ENCODE peak calls at places on chromosome 1, in six cellular contexts. One of them, this sample, is unnamed.

GRCh38 chr1:230002164-230002803 is 64.8 kb upstream of the GALNT2 start:
- DNase-seq in spleen: no peak
- DNase-seq in upper lobe of right lung: no peak
- DNase-seq in right atrium auricular region: peak; percentile 82
- DNase-seq in tibial nerve: peak; percentile 62
- DNase-seq in left ventricle myocardium inferior: peak; percentile 61
- DNase-seq in this sample: no peak

GRCh38 chr1:241641748-241642592 is 1.8 kb upstream of the CHML start:
- DNase-seq in left ventricle myocardium inferior: no peak
- DNase-seq in tibial nerve: no peak
- DNase-seq in spleen: no peak
- DNase-seq in right atrium auricular region: no peak
- DNase-seq in upper lobe of right lung: no peak
- DNase-seq in this sample: no peak

GRCh38 chr1:93846151-93846928 is 32.7 kb downstream of the DNTTIP2 start:
- DNase-seq in right atrium auricular region: peak; percentile 91
- DNase-seq in tibial nerve: peak; percentile 84
- DNase-seq in left ventricle myocardium inferior: peak; percentile 91
- DNase-seq in spleen: peak; percentile 98
- DNase-seq in upper lobe of right lung: peak; percentile 95
- DNase-seq in this sample: peak; percentile 93

GRCh38 chr1:20472860-20473711 is 12.9 kb downstream of the CAMK2N1 start:
- DNase-seq in tibial nerve: no peak
- DNase-seq in spleen: no peak
- DNase-seq in upper lobe of right lung: no peak
- DNase-seq in left ventricle myocardium inferior: peak; percentile 70
- DNase-seq in right atrium auricular region: no peak
- DNase-seq in this sample: peak; percentile 18

GRCh38 chr1:167489581-167490340 is 28.6 kb downstream of the CD247 start:
- DNase-seq in right atrium auricular region: no peak
- DNase-seq in tibial nerve: no peak
- DNase-seq in spleen: no peak
- DNase-seq in left ventricle myocardium inferior: no peak
- DNase-seq in upper lobe of right lung: no peak
- DNase-seq in this sample: no peak

GRCh38 chr1:17892851-17893250 is 137.7 kb downstream of the ACTL8 start:
- DNase-seq in left ventricle myocardium inferior: no peak
- DNase-seq in upper lobe of right lung: peak; percentile 11
- DNase-seq in spleen: peak; percentile 9
- DNase-seq in tibial nerve: no peak
- DNase-seq in right atrium auricular region: no peak
- DNase-seq in this sample: no peak

GRCh38 chr1:48329489-48329888 is 107.0 kb downstream of the SLC5A9 start:
- DNase-seq in upper lobe of right lung: no peak
- DNase-seq in right atrium auricular region: no peak
- DNase-seq in spleen: no peak
- DNase-seq in tibial nerve: no peak
- DNase-seq in left ventricle myocardium inferior: no peak
- DNase-seq in this sample: no peak

GRCh38 chr1:83546863-83547262 is 452.1 kb downstream of the TTLL7 start:
- DNase-seq in tibial nerve: no peak
- DNase-seq in right atrium auricular region: no peak
- DNase-seq in spleen: no peak
- DNase-seq in left ventricle myocardium inferior: no peak
- DNase-seq in upper lobe of right lung: no peak
- DNase-seq in this sample: no peak

GRCh38 chr1:156920233-156921052 is at the start of gene LRRC71:
- DNase-seq in tibial nerve: peak; percentile 68
- DNase-seq in spleen: peak; percentile 87
- DNase-seq in upper lobe of right lung: peak; percentile 89
- DNase-seq in right atrium auricular region: peak; percentile 77
- DNase-seq in left ventricle myocardium inferior: peak; percentile 83
- DNase-seq in this sample: peak; percentile 74

GRCh38 chr1:93673159-93673657 is 8.4 kb downstream of the BCAR3 start:
- DNase-seq in right atrium auricular region: no peak
- DNase-seq in upper lobe of right lung: no peak
- DNase-seq in left ventricle myocardium inferior: no peak
- DNase-seq in spleen: no peak
- DNase-seq in tibial nerve: no peak
- DNase-seq in this sample: no peak

GRCh38 chr1:206503591-206504362 is 3.6 kb upstream of the RASSF5 start:
- DNase-seq in right atrium auricular region: peak; percentile 88
- DNase-seq in spleen: peak; percentile 31
- DNase-seq in left ventricle myocardium inferior: no peak
- DNase-seq in upper lobe of right lung: no peak
- DNase-seq in tibial nerve: no peak
- DNase-seq in this sample: no peak

GRCh38 chr1:40742363-40743061 is 41.1 kb upstream of the KCNQ4 start:
- DNase-seq in right atrium auricular region: no peak
- DNase-seq in spleen: no peak
- DNase-seq in left ventricle myocardium inferior: no peak
- DNase-seq in upper lobe of right lung: no peak
- DNase-seq in tibial nerve: no peak
- DNase-seq in this sample: no peak

GRCh38 chr1:10835423-10836421 is 39.3 kb upstream of the CASZ1 start:
- DNase-seq in upper lobe of right lung: peak; percentile 83
- DNase-seq in right atrium auricular region: no peak
- DNase-seq in tibial nerve: no peak
- DNase-seq in left ventricle myocardium inferior: no peak
- DNase-seq in spleen: no peak
- DNase-seq in this sample: peak; percentile 77

GRCh38 chr1:242966892-242967291 is 288.2 kb downstream of the CEP170 start:
- DNase-seq in spleen: no peak
- DNase-seq in tibial nerve: no peak
- DNase-seq in upper lobe of right lung: no peak
- DNase-seq in left ventricle myocardium inferior: no peak
- DNase-seq in right atrium auricular region: no peak
- DNase-seq in this sample: no peak

GRCh38 chr1:38138498-38139233 is 92.1 kb upstream of the POU3F1 start:
- DNase-seq in upper lobe of right lung: peak; percentile 88
- DNase-seq in spleen: no peak
- DNase-seq in right atrium auricular region: peak; percentile 84
- DNase-seq in tibial nerve: peak; percentile 37
- DNase-seq in left ventricle myocardium inferior: peak; percentile 84
- DNase-seq in this sample: no peak

GRCh38 chr1:21869620-21870121 is 57.6 kb downstream of the LDLRAD2 start:
- DNase-seq in tibial nerve: peak; percentile 77
- DNase-seq in upper lobe of right lung: peak; percentile 72
- DNase-seq in left ventricle myocardium inferior: peak; percentile 79
- DNase-seq in spleen: peak; percentile 70
- DNase-seq in right atrium auricular region: peak; percentile 92
- DNase-seq in this sample: no peak

GRCh38 chr1:28507646-28508434 is 2.0 kb downstream of the RCC1 start:
- DNase-seq in tibial nerve: no peak
- DNase-seq in left ventricle myocardium inferior: no peak
- DNase-seq in upper lobe of right lung: no peak
- DNase-seq in right atrium auricular region: no peak
- DNase-seq in spleen: no peak
- DNase-seq in this sample: no peak
- H3K4me1 ChIP-seq in tibial nerve: peaks cover 37% of the 10 kb centered on the region
- H3K4me1 ChIP-seq in left ventricle myocardium inferior: peaks cover 66% of the 10 kb centered on the region
- H3K4me1 ChIP-seq in upper lobe of right lung: peaks cover 44% of the 10 kb centered on the region
- H3K4me1 ChIP-seq in right atrium auricular region: no peaks in the 10 kb centered on the region
- H3K4me1 ChIP-seq in spleen: peaks cover 74% of the 10 kb centered on the region
- H3K4me1 ChIP-seq in this sample: peaks cover 28% of the 10 kb centered on the region

DNA sequence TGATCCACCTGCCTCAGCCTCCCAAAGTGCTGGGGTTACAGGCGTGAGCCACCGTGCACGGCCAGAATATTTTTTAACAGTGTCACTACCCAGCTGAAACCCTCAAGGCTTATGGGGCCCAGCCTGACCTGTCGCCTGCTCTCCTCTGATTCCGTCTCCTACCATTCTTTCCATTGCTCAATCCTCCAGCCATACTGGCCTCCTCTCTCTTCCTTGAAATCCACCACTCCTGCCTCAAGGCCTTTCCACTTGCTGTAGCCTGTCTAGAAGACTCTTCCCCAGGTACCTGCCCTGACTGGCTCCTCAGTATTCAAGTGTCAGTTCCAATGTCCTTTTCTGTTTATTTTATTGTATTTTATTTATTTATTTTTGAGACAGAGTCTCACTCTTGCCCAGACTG is 53.9 kb downstream of the YARS1 start:
- DNase-seq in right atrium auricular region: no peak
- DNase-seq in tibial nerve: no peak
- DNase-seq in left ventricle myocardium inferior: no peak
- DNase-seq in spleen: no peak
- DNase-seq in upper lobe of right lung: no peak
- DNase-seq in this sample: no peak
- H3K4me1 ChIP-seq in right atrium auricular region: no peaks in the 10 kb centered on the region
- H3K4me1 ChIP-seq in tibial nerve: peaks cover 7% of the 10 kb centered on the region
- H3K4me1 ChIP-seq in left ventricle myocardium inferior: peaks cover 38% of the 10 kb centered on the region
- H3K4me1 ChIP-seq in spleen: peaks cover 16% of the 10 kb centered on the region
- H3K4me1 ChIP-seq in upper lobe of right lung: peaks cover 47% of the 10 kb centered on the region
- H3K4me1 ChIP-seq in this sample: peaks cover 6% of the 10 kb centered on the region

GRCh38 chr1:12148958-12149790 is 17.6 kb upstream of the TNFRSF1B start:
- DNase-seq in upper lobe of right lung: no peak
- DNase-seq in left ventricle myocardium inferior: no peak
- DNase-seq in spleen: no peak
- DNase-seq in tibial nerve: no peak
- DNase-seq in right atrium auricular region: no peak
- DNase-seq in this sample: no peak
- H3K4me1 ChIP-seq in upper lobe of right lung: peaks cover 72% of the 10 kb centered on the region
- H3K4me1 ChIP-seq in left ventricle myocardium inferior: peaks cover 57% of the 10 kb centered on the region
- H3K4me1 ChIP-seq in spleen: peaks cover 100% of the 10 kb centered on the region
- H3K4me1 ChIP-seq in tibial nerve: peaks cover 59% of the 10 kb centered on the region
- H3K4me1 ChIP-seq in right atrium auricular region: no peaks in the 10 kb centered on the region
- H3K4me1 ChIP-seq in this sample: no peaks in the 10 kb centered on the region

DNA sequence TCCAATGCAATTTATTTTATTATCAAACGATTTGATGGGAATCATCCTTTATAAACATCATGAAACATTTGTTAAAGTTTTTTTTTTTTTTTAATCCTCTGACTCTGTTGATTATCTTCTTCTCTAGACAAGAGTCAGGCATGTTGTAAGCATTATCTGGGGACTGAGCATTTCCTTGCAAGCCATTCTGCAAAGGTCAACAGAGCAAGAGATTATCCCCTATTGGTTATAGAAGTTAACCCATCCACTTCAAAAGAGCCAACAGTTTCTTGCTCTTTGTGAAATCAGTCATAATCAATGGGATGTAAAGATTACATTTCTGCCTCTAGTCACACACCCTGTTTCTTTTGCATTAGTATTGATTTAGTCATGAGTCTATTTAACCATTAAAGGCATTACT is 368.8 kb upstream of the ADGRL4 start:
- DNase-seq in spleen: no peak
- DNase-seq in right atrium auricular region: no peak
- DNase-seq in upper lobe of right lung: no peak
- DNase-seq in left ventricle myocardium inferior: no peak
- DNase-seq in tibial nerve: no peak
- DNase-seq in this sample: no peak
- H3K4me1 ChIP-seq in spleen: no peaks in the 10 kb centered on the region
- H3K4me1 ChIP-seq in right atrium auricular region: no peaks in the 10 kb centered on the region
- H3K4me1 ChIP-seq in upper lobe of right lung: no peaks in the 10 kb centered on the region
- H3K4me1 ChIP-seq in left ventricle myocardium inferior: no peaks in the 10 kb centered on the region
- H3K4me1 ChIP-seq in tibial nerve: no peaks in the 10 kb centered on the region
- H3K4me1 ChIP-seq in this sample: no peaks in the 10 kb centered on the region

DNA sequence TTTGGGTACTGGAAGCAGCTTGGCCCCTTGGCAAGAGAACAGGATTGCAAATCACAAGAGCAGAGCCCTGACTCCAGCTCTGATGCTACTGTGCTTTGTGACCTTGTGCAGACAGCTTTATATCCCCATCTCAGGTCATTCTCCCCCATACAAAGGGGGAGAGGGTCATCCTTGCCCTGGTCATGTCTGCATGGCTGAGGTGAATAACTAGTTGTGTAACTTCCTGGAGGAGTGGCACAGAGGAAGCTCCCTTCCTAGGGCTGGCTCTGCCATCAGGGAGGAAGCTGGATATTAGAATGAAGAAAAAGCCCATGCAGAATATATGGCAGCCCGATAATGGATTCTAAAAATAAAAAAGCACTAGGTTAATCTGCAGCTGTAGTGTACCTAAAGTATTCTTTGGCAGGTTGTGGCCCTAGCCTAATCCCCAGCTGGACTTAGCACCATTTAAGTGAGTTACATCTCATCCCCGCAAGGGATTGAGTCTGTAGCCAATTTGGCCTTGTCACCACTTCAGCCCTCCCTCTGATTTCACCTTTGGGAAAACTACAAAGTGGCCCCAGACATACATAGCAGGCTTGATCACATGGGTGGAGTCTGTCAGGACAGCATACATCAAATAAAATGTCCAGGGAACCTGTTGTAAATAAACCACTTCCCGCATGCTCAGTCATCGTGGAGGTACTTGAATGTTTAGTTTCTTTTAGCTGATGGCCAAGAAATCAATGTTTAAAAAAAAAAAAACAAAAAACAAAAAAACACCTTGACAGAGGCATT is 142.7 kb downstream of the DHRS3 start:
- DNase-seq in tibial nerve: no peak
- DNase-seq in left ventricle myocardium inferior: no peak
- DNase-seq in right atrium auricular region: no peak
- DNase-seq in upper lobe of right lung: no peak
- DNase-seq in spleen: no peak
- DNase-seq in this sample: no peak
- H3K4me1 ChIP-seq in tibial nerve: peaks cover 77% of the 10 kb centered on the region
- H3K4me1 ChIP-seq in left ventricle myocardium inferior: peaks cover 100% of the 10 kb centered on the region
- H3K4me1 ChIP-seq in right atrium auricular region: no peaks in the 10 kb centered on the region
- H3K4me1 ChIP-seq in upper lobe of right lung: peaks cover 77% of the 10 kb centered on the region
- H3K4me1 ChIP-seq in spleen: peaks cover 92% of the 10 kb centered on the region
- H3K4me1 ChIP-seq in this sample: peaks cover 18% of the 10 kb centered on the region

GRCh38 chr1:200038645-200038986 is 11.1 kb downstream of the NR5A2 start:
- DNase-seq in spleen: no peak
- DNase-seq in tibial nerve: no peak
- DNase-seq in right atrium auricular region: no peak
- DNase-seq in left ventricle myocardium inferior: no peak
- DNase-seq in upper lobe of right lung: no peak
- DNase-seq in this sample: peak; percentile 90
- H3K4me1 ChIP-seq in spleen: peaks cover 84% of the 10 kb centered on the region
- H3K4me1 ChIP-seq in tibial nerve: peaks cover 33% of the 10 kb centered on the region
- H3K4me1 ChIP-seq in right atrium auricular region: no peaks in the 10 kb centered on the region
- H3K4me1 ChIP-seq in left ventricle myocardium inferior: peaks cover 68% of the 10 kb centered on the region
- H3K4me1 ChIP-seq in upper lobe of right lung: peaks cover 16% of the 10 kb centered on the region
- H3K4me1 ChIP-seq in this sample: peaks cover 22% of the 10 kb centered on the region

DNA sequence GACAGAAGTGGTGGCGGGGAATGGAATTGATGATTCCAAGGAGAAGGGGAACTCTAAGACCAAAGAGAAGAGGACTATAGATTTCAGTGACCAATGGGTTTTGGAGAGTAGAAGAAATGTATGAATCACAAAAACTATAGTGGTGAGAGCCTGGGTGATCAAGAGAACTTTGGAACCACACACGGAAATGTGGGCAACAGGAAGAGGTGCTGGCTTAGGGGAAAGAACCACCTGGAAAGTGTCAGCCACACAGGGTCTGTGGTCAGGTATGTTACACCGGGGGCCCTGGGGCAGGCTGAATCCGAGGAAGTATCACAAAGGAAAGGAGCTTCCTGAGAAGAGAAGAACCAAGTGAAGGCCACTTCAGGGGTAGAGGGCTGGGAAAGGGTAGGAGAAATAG is 11.5 kb upstream of the CHIA start:
- DNase-seq in right atrium auricular region: no peak
- DNase-seq in upper lobe of right lung: no peak
- DNase-seq in tibial nerve: no peak
- DNase-seq in spleen: no peak
- DNase-seq in left ventricle myocardium inferior: no peak
- DNase-seq in this sample: no peak
- H3K4me1 ChIP-seq in right atrium auricular region: no peaks in the 10 kb centered on the region
- H3K4me1 ChIP-seq in upper lobe of right lung: no peaks in the 10 kb centered on the region
- H3K4me1 ChIP-seq in tibial nerve: no peaks in the 10 kb centered on the region
- H3K4me1 ChIP-seq in spleen: no peaks in the 10 kb centered on the region
- H3K4me1 ChIP-seq in left ventricle myocardium inferior: no peaks in the 10 kb centered on the region
- H3K4me1 ChIP-seq in this sample: no peaks in the 10 kb centered on the region

This sample was measured in HAP-1.